ENCODE peak calls at places on chromosomes 1 and 21, in four cellular contexts. L is GM12878, G is K562, Q is HepG2. S is an unnamed sample.
A peak's percentile ranks its signal among the peaks of the same experiment; 100 is the strongest.

GRCh38 chr1:17922833-17923232 is 167.7 kb downstream of the ACTL8 start:
- DNase-seq in L (no peak), G (peak; percentile 62), Q (peak; percentile 41), S (peak; percentile 72)

GRCh38 chr1:39287541-39287940 is 83.0 kb downstream of the MACF1 start:
- DNase-seq in L (no peak), G (no peak), Q (no peak), S (no peak)

GRCh38 chr1:92768286-92768685 is 16.6 kb downstream of the EVI5 start:
- DNase-seq in L (no peak), G (no peak), Q (no peak), S (no peak)

GRCh38 chr1:53948291-53948690 is 2.1 kb downstream of the LRRC42 start:
- DNase-seq in L (no peak), G (no peak), Q (no peak), S (no peak)

GRCh38 chr1:28553229-28553930 is 495 bp downstream of the TRNAU1AP start:
- DNase-seq in L (peak; percentile 9), G (peak; percentile 64), Q (no peak), S (peak; percentile 59)

GRCh38 chr1:75539230-75540116 is 71.4 kb downstream of the SLC44A5 start:
- DNase-seq in L (no peak), G (no peak), Q (no peak), S (no peak)

GRCh38 chr21:44596068-44596725 is 3.9 kb upstream of the KRTAP10-6 start:
- DNase-seq in L (no peak), G (no peak), Q (no peak), S (no peak)

GRCh38 chr1:59707216-59707615 is 107.5 kb upstream of the HOOK1 start:
- DNase-seq in L (no peak), G (no peak), Q (no peak), S (no peak)

GRCh38 chr1:98732985-98733781 is 71.7 kb downstream of the SNX7 start:
- DNase-seq in L (peak; percentile 24), G (no peak), Q (no peak), S (no peak)

DNA sequence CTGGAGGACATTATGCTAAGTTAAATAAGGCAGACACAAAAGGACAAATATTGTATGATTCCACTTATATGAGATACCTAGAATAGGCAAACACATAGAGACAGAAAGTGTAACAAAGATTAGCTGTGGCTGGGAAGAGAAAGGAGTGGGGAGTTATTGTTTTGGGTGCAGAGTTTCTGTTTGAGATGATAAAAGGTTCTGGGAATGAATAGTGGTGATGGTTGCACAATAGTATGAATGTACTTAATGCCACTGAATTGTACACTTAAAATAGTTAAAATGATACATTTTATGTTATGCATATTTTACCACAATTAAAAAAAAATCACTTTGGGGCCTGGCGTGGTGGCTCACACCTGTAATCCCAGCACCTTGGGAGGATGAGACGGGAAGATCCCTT is 21.2 kb upstream of the ERO1B start:
- DNase-seq in L (no peak), G (no peak), Q (peak; percentile 6), S (no peak)
- TF ChIP-seq MAX in L (no peak), G (no peak), Q (no peak), S (no peak)

GRCh38 chr1:3211996-3212395 is 143.0 kb downstream of the PRDM16 start:
- DNase-seq in L (no peak), G (no peak), Q (no peak), S (no peak)
- TF ChIP-seq TCF7 in L (no peak), G (no peak), Q (no peak), S (no peak)

GRCh38 chr1:206029484-206029883 is 5.8 kb upstream of the CTSE start:
- DNase-seq in L (no peak), G (no peak), Q (no peak), S (no peak)
- TF ChIP-seq MAX in L (no peak), G (no peak), Q (no peak), S (no peak)

GRCh38 chr1:186165303-186165702 is 209.8 kb downstream of the TPR start:
- DNase-seq in L (no peak), G (no peak), Q (no peak), S (no peak)
- TF ChIP-seq TCF7 in L (no peak), G (no peak), Q (no peak), S (no peak)

DNA sequence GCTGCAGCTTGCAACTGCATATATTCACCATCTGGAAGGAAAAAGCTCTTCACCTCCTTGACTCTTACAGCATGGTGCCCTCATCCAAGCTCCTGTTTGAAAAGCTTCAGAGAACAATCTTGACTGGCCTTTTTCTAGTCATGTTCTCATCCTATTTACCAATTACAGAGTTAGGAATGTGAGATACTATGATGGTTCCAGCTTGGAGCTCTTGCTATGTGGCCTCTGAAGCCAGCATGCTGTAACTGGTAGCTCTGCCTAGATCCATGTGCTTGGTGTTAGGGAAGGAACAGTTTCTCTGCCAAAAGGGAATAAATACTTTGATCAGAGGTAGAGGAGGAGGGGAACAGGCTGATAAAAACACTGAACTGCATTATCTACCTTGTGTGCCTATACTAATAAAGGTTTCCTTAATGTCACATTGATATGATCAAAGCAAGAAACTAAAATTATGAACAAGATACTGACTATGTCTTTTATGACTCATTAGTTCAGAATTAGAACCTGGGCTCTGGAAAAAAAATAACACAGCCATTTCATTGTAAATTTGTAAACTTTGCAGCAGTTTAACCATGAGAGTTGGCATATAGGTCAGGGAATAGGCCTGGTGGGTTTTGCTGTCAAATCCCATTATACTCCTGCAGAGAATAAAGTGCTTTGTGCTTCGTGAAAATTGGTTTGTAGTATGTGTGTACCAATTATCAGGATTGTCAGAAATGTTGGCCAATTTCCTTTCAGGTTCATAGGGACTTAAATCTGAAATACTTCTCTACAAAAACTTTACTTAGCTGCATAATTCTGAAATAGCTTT is 92.7 kb downstream of the LEPR start:
- DNase-seq in L (no peak), G (no peak), Q (no peak), S (no peak)
- TF ChIP-seq MAX in L (no peak), G (peak; percentile 40), Q (no peak), S (no peak)

GRCh38 chr1:3462356-3463012 is 8.0 kb downstream of the ARHGEF16 start:
- DNase-seq in L (no peak), G (no peak), Q (no peak), S (no peak)
- TF ChIP-seq TCF7 in L (no peak), G (no peak), Q (no peak), S (no peak)

DNA sequence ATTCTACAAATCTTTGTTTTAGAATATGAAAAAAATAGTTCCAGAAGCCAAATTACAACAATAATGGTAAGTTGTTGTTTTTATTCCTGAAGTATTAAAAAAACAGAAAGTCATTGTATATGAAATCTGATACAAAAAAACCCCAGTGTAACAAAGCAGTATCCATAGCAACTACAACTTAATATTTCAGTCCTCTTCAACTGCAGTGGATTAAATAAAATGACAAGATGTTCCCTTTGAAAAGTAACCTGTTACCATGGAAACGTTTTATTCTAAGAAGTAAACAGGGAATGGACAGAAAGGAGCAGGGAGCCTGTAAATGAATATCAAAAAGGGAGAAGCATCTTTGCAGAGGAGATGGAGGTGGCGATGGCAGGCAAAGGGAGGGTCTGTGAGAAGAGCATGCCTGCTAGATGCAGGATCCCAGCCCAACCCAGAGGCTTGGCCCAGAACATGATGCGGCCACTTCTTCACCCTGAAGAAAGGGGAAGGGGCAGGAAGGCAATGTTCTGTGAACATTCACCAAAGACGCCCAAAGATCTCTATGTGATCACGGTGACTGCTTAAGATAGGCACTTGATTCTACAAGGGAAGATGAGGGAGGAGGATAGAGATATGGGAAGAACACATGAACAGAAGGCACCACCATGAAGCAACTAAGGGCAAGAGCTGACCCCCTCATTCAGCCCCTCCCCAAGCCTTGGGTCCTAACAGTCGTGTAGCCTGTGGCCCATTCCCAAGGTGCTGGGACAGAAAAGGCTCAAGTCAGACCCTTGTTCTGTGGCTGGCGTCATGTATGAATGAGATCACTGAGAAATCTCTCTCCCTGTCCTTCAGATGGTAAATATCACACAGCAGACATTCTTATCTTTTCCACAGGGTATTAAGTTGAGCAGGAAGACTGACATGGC is 199.9 kb downstream of the SLC45A1 start:
- DNase-seq in L (no peak), G (peak; percentile 28), Q (no peak), S (no peak)
- TF ChIP-seq MAX in L (no peak), G (no peak), Q (no peak), S (no peak)

DNA sequence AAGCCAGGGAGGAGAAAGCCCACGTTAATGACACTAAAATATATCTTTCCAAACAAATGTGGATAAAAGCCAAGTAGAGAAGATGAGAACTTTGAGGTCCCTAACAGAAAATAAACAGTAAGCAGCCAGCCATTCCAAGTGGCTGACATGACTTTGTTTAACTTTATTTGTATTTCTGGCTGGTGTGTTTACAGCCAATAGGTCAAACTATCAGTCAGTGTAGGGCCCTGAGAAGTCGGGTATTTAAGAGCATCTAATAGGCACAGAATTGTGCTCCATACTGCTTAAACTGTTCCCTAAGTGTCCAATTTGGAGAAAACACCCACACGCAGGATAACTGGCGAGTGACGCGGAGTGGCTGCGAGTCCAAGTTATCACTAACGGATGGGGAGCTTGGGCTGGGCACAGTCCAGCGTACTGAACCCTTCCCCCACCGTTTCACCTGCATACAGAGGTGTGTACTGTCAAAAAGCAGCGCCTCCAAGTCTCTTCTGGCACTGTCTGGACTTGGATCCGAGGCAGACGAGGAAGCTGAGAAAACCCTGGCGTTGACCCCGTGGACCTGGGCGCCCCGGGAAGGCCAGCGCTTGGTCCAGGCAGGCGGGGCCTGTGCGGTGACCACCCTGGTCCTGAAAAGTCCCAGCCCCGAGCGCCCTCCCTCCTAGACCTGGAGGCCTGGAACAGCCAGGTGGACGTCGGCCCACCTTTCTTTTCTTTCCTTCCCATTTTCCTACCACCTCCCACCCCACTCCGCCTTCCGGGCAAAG is 662 bp upstream of the LGALS8 start:
- DNase-seq in L (no peak), G (no peak), Q (peak; percentile 54), S (peak; percentile 40)
- TF ChIP-seq TCF7 in L (no peak), G (no peak), Q (no peak), S (no peak)

DNA sequence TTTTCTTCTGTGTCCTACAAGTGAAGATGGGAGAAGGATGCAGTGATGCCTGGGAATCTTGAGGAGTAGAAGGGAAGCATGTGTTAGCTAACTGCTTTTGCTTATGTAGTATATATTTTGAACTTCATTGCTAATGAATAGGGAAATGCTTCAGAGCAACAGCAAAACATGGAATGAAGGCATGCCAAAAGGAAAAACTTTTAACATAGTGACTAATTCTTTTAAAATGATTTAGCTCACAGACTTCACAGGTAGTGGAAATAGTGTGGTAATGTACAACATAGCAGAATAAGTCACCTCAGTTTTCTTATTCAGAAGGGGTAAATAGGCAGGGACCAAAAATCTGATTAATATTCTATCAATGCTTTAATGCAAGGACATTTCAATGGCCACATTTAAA is 95.5 kb downstream of the LYPLAL1 start:
- DNase-seq in L (no peak), G (no peak), Q (no peak), S (no peak)
- TF ChIP-seq MAX in L (no peak), G (no peak), Q (no peak), S (no peak)